ENCODE peak calls at places on chromosomes 1 and 21, in nine cellular contexts. B is CD8-positive, alpha-beta memory T cell; Y is thoracic aorta; A is left ventricle myocardium inferior; R is heart left ventricle; H is kidney; Q is vagina; Z is mammary epithelial cell; C is left lung. O is an unnamed sample. For H3K4me1, the result is how much of the 10 kb centered on the place peaks cover.

GRCh38 chr1:12188657-12189327 is 22.0 kb downstream of the TNFRSF1B start:
- DNase-seq in A (no peak), Y (no peak), R (no peak), Z (no peak), C (peak), Q (no peak), H (no peak), B (no peak), O (no peak)

GRCh38 chr1:91792393-91793032 is 93.4 kb downstream of the TGFBR3 start:
- DNase-seq in C (no peak), Y (no peak), B (no peak), H (no peak), Z (no peak), Q (no peak), R (no peak), A (no peak), O (no peak)

GRCh38 chr1:36100376-36100775 is 11.7 kb downstream of the ADPRS start:
- DNase-seq in B (no peak), R (no peak), Y (no peak), Z (no peak), C (peak), Q (no peak), A (peak), H (no peak), O (no peak)

GRCh38 chr1:181090653-181091126 is 2.2 kb downstream of the IER5 start:
- DNase-seq in Y (no peak), C (no peak), A (no peak), Z (peak), B (peak), R (no peak), H (no peak), Q (no peak), O (peak)

GRCh38 chr1:241079018-241079417 is 278.0 kb downstream of the RGS7 start:
- DNase-seq in A (no peak), C (no peak), Y (no peak), H (no peak), Q (no peak), R (no peak), Z (no peak), B (no peak), O (no peak)

GRCh38 chr1:160083968-160084770 is 2.8 kb downstream of the KCNJ9 start:
- DNase-seq in R (peak), Y (no peak), Q (no peak), Z (peak), B (peak), A (peak), H (peak), C (peak), O (peak)

GRCh38 chr1:161736332-161736969 is 13.1 kb upstream of the DUSP12 start:
- DNase-seq in A (no peak), Y (no peak), H (no peak), B (no peak), Q (no peak), R (no peak), C (no peak), Z (peak), O (peak)

GRCh38 chr1:183251101-183251958 is 65.3 kb downstream of the LAMC2 start:
- DNase-seq in A (no peak), Q (no peak), Y (no peak), H (no peak), Z (no peak), C (no peak), R (no peak), B (no peak), O (no peak)

GRCh38 chr1:215890438-215890837 is 323.3 kb downstream of the KCTD3 start:
- DNase-seq in C (no peak), B (no peak), A (no peak), H (no peak), R (no peak), Z (no peak), Y (no peak), Q (no peak), O (no peak)

GRCh38 chr1:75908717-75909152 is 23.5 kb downstream of the ASB17 start:
- DNase-seq in R (no peak), C (no peak), A (no peak), H (no peak), Y (no peak), Q (no peak), Z (peak), B (no peak), O (peak)

GRCh38 chr1:62397301-62397700 is 39.5 kb upstream of the USP1 start:
- DNase-seq in A (no peak), R (no peak), C (no peak), Z (peak), Q (no peak), Y (no peak), B (no peak), H (no peak), O (no peak)

GRCh38 chr1:177864530-177865305 is 105.1 kb downstream of the SEC16B start:
- DNase-seq in A (no peak), R (no peak), B (no peak), Q (no peak), C (no peak), Y (no peak), H (no peak), Z (no peak), O (no peak)

GRCh38 chr1:61132176-61133047 is 50.1 kb downstream of the NFIA start:
- DNase-seq in C (no peak), R (no peak), Q (no peak), Z (peak), Y (no peak), H (no peak), B (no peak), A (no peak), O (no peak)

GRCh38 chr1:24386241-24386640 is 27.3 kb downstream of the STPG1 start:
- DNase-seq in Q (no peak), Y (no peak), B (no peak), A (no peak), R (no peak), C (no peak), Z (no peak), H (no peak), O (no peak)

GRCh38 chr1:35660581-35661473 is 19.5 kb upstream of the PSMB2 start:
- DNase-seq in A (no peak), B (no peak), Z (no peak), Y (no peak), Q (no peak), C (no peak), R (no peak), H (no peak), O (peak)

GRCh38 chr1:3530931-3531818 is 76.7 kb downstream of the ARHGEF16 start:
- DNase-seq in B (peak), R (peak), A (peak), Z (peak), H (peak), Q (no peak), C (peak), Y (no peak), O (peak)

GRCh38 chr1:90987860-90988259 is 34.0 kb downstream of the ZNF644 start:
- DNase-seq in H (no peak), R (no peak), B (no peak), A (no peak), C (no peak), Z (no peak), Q (no peak), Y (no peak), O (no peak)

GRCh38 chr1:222739465-222739864 is 2.5 kb downstream of the FAM177B start:
- DNase-seq in Q (no peak), A (no peak), H (no peak), C (no peak), Z (no peak), R (no peak), Y (no peak), B (no peak), O (no peak)

GRCh38 chr1:205843031-205843859 is 6.7 kb downstream of the PM20D1 start:
- DNase-seq in B (no peak), Q (no peak), C (no peak), Z (no peak), A (no peak), R (no peak), H (no peak), Y (no peak), O (no peak)

GRCh38 chr1:64231153-64231552 is 27.7 kb downstream of the UBE2U start:
- DNase-seq in A (no peak), Z (peak), Q (no peak), Y (no peak), B (no peak), R (no peak), H (no peak), C (no peak), O (peak)

GRCh38 chr1:37858931-37859506 is 373 bp downstream of the MTF1 start:
- DNase-seq in A (no peak), Q (no peak), Z (no peak), C (peak), H (no peak), Y (no peak), B (no peak), R (no peak), O (no peak)

GRCh38 chr1:88562991-88563390 is 121.1 kb upstream of the PKN2 start:
- DNase-seq in B (no peak), R (no peak), C (no peak), Y (no peak), H (no peak), Q (no peak), A (no peak), Z (no peak), O (no peak)

GRCh38 chr1:167926486-167926997 is 9.9 kb upstream of the DCAF6 start:
- DNase-seq in A (no peak), Y (no peak), B (no peak), C (no peak), Z (no peak), Q (no peak), H (no peak), R (no peak), O (no peak)

GRCh38 chr1:243234978-243235657 is 20.0 kb downstream of the CEP170 start:
- DNase-seq in C (no peak), H (no peak), B (no peak), Q (no peak), Z (no peak), Y (no peak), A (no peak), R (no peak), O (no peak)

GRCh38 chr1:9275567-9276034 is 17.1 kb upstream of the SPSB1 start:
- DNase-seq in C (peak), Y (peak), B (no peak), Z (peak), R (no peak), Q (no peak), H (no peak), A (no peak), O (peak)

GRCh38 chr1:48999321-48999720 is 222.6 kb upstream of the BEND5 start:
- DNase-seq in C (no peak), Y (no peak), A (no peak), Q (no peak), R (no peak), H (no peak), Z (no peak), B (no peak), O (no peak)

GRCh38 chr1:91502882-91503184 is 2.2 kb downstream of the CDC7 start:
- DNase-seq in H (no peak), B (no peak), R (no peak), C (no peak), Q (no peak), A (no peak), Z (no peak), Y (no peak), O (peak)

GRCh38 chr1:237570530-237570929 is 320.2 kb downstream of the ZP4 start:
- DNase-seq in B (no peak), H (no peak), R (no peak), C (no peak), Q (no peak), Z (no peak), Y (no peak), A (no peak), O (peak)

GRCh38 chr1:150302338-150302737 is 8.7 kb downstream of the MRPS21 start:
- DNase-seq in B (no peak), Q (no peak), A (no peak), Y (no peak), C (no peak), R (no peak), H (no peak), Z (no peak), O (no peak)

GRCh38 chr1:196538473-196538872 is 69.8 kb downstream of the KCNT2 start:
- DNase-seq in Y (no peak), Z (no peak), A (no peak), H (no peak), C (no peak), R (no peak), Q (no peak), B (no peak), O (no peak)

DNA sequence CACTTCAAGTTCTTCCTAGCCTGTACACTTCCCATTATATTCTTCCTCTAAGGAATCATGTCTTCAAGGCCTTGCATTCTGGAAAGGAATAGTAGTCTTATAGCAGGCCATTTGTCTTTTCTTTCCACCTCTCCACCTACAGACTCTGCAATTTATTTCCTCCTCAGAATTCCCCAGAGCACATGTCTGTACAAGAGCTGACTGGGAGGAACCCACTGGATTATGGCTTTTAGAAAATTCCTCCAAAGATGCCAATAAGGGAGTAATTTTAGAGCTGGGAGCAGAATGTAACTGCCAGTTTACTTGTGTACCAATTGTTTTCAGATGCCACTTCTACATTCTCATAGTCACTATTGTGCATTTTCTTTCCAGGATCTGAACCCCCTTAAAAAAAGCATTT is 3.4 kb upstream of the PSMG1 start:
- DNase-seq in Q (no peak), Y (no peak), A (no peak), B (no peak), H (no peak), Z (peak), R (no peak), C (no peak), O (no peak)
- H3K4me1 ChIP-seq in Q (under half), Y (under half), A (under half), B (under half), H (under half), Z (under half), R (under half), C (under half), O (under half)

GRCh38 chr1:198653815-198654413 is 15.1 kb downstream of the PTPRC start:
- DNase-seq in Q (no peak), H (no peak), R (no peak), B (no peak), Z (no peak), Y (no peak), C (no peak), A (no peak), O (no peak)

GRCh38 chr1:198655464-198656121 is 16.8 kb downstream of the PTPRC start:
- DNase-seq in R (no peak), A (no peak), Q (no peak), C (no peak), B (no peak), Y (no peak), Z (no peak), H (no peak), O (no peak)

GRCh38 chr1:198660341-198661056 is 21.7 kb downstream of the PTPRC start:
- DNase-seq in H (no peak), Y (no peak), R (no peak), B (no peak), A (no peak), Z (no peak), Q (no peak), C (no peak), O (no peak)

GRCh38 chr1:198657550-198658064 is 18.8 kb downstream of the PTPRC start:
- DNase-seq in R (no peak), Y (no peak), A (no peak), C (no peak), B (peak), Z (peak), Q (no peak), H (no peak), O (peak)

GRCh38 chr1:198656500-198656932 is 17.7 kb downstream of the PTPRC start:
- DNase-seq in B (peak), R (no peak), Y (no peak), Q (no peak), A (no peak), C (peak), H (peak), Z (peak), O (peak)
- H3K4me1 ChIP-seq in B (half or more), R (under half), Y (under half), Q (under half), A (under half), C (half or more), H (under half), Z (under half), O (under half)

DNA sequence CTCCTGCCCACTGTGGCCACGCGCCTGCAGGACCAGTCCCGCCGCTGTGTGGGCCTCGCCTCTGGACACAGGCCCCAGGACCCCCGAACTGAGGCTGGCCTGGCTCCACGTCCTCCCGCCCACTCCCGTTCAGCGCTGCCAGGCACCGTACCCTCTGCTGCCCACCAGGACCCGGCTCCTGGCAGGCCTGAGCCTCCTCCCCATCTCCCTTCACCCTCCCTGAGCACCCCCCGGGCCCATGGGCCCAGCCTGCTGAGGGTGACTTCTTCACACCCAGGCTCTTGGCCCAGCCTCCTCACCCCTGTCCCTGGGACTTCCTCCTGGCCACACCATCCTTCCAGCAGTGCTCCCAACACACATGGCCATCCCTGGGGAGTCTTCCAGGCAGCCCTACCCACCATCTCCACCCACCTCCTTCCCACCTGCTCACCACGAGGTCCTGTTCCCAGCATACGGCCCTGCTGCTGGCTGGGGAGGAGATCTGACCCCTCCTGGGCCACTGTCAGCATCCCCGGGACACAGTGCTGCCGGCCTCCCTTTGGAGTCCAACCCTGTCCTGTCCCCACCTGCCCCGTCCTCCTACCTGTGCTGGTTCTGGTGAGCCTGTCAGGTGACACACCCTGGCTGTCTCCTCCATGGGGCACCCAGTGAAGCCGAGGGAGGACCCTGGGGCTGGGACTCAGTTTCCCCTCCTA is 53.6 kb downstream of the SLX9 start:
- DNase-seq in Z (no peak), B (no peak), C (peak), H (peak), R (no peak), Y (no peak), Q (no peak), A (no peak), O (no peak)
- H3K4me1 ChIP-seq in Z (under half), B (under half), C (under half), H (under half), R (under half), Y (under half), Q (under half), A (under half), O (under half)

GRCh38 chr1:15324867-15325335 is 77.9 kb downstream of the FHAD1 start:
- DNase-seq in Q (no peak), B (no peak), R (no peak), H (no peak), C (no peak), Y (no peak), Z (no peak), A (no peak), O (no peak)
- H3K4me1 ChIP-seq in Q (under half), B (under half), R (under half), H (under half), C (under half), Y (under half), Z (under half), A (under half), O (under half)

DNA sequence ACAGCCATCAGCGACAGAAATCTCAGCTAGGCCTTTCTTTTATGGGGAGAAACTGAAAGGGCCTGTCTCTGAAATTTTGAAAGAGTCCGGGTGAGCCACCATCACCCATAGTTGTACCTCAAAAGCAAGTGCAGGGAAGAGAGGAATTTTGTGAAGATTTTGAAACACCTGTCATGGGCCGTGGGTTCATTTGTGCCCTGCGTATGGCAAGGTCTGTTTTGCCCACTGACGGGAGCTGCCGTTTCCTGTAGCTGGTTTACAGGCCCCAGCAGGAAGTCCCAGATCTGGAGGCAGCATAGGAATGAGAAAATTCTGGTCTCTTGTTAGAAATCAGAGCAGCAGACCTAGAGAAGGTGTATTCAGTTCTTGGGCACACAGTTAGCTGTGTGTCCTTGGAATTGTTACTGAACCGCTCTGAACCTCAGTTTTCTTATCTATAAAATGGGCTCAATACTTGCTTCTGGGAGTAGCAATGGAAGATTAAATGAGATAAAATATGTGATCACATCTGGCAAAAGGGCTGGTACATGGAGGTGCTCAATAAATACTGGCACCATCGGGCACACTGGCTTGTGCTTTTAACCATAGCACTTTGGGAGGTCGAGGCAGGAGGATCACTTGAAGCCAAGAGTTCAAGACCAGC is 52.5 kb downstream of the MAN1C1 start:
- DNase-seq in Q (no peak), Y (no peak), A (no peak), Z (no peak), R (no peak), H (no peak), C (no peak), B (peak), O (no peak)
- H3K4me1 ChIP-seq in Q (under half), Y (under half), A (under half), Z (under half), R (under half), H (under half), C (under half), B (half or more), O (under half)

DNA sequence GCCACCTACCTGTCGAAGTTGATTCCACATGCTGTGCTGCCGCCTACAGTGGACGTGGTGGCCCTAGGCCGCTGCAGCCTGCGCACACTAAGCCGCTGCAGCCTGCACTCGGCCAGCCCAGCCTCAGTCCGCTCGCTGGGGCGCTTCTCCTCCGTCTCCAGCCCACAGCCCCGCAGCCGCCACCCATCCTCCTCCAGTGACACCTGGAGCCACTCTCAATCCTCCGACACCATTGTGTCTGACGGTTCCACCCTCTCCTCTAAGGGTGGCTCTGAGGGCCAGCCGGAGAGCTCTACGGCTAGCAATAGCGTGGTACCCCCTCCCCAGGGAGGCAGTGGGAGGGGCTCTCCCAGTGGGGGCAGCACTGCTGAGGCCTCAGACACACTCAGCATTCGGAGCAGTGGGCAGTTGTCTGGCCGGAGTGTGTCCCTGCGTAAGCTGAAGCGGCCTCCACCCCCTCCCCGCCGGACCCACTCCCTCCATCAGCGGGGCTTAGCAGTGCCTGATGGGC is 46.9 kb downstream of the YARS1 start:
- DNase-seq in Z (no peak), R (no peak), B (no peak), Q (no peak), A (no peak), Y (no peak), H (peak), C (no peak), O (no peak)
- H3K4me1 ChIP-seq in Z (half or more), R (under half), B (under half), Q (half or more), A (under half), Y (under half), H (under half), C (under half), O (under half)

GRCh38 chr1:153790996-153791855 is 16.0 kb downstream of the SLC27A3 start:
- DNase-seq in B (no peak), H (peak), Q (no peak), C (no peak), Y (no peak), Z (peak), R (no peak), A (no peak), O (no peak)

GRCh38 chr1:153792631-153793041 is 17.4 kb downstream of the SLC27A3 start:
- DNase-seq in C (no peak), A (no peak), Y (no peak), Q (no peak), R (no peak), Z (no peak), B (no peak), H (peak), O (no peak)

GRCh38 chr1:153790282-153790995 is 15.2 kb downstream of the SLC27A3 start:
- DNase-seq in C (no peak), A (peak), R (peak), H (peak), Q (no peak), Y (no peak), Z (no peak), B (no peak), O (no peak)

GRCh38 chr1:153791856-153792253 is 16.6 kb downstream of the SLC27A3 start:
- DNase-seq in Z (peak), Q (no peak), B (no peak), R (no peak), Y (no peak), A (no peak), H (peak), C (no peak), O (no peak)

GRCh38 chr1:153789478-153790148 is 14.4 kb downstream of the SLC27A3 start:
- DNase-seq in B (peak), H (peak), R (no peak), C (no peak), Z (no peak), A (no peak), Y (no peak), Q (no peak), O (no peak)
- H3K4me1 ChIP-seq in B (under half), H (under half), R (under half), C (under half), Z (under half), A (under half), Y (under half), Q (under half), O (under half)

O was measured in PC-3.